ENCODE peak calls at places on chromosomes 3 and 15, in seven cellular contexts. Z, P, H, W, V, N and L are unnamed samples.

GRCh38 chr3:156677120-156677479 is 2.7 kb downstream of the TIPARP start:
- DNase-seq in N (no peak), W (no peak), V (no peak), Z (no peak), P (peak; percentile 80), H (no peak), L (no peak)

GRCh38 chr15:69784808-69785550 is 312.7 kb downstream of the TLE3 start:
- DNase-seq in V (no peak), H (no peak), N (no peak), P (no peak), Z (no peak), W (no peak), L (no peak)

GRCh38 chr3:30904986-30905385 is 10.5 kb upstream of the GADL1 start:
- DNase-seq in H (no peak), W (no peak), P (no peak), V (no peak), N (no peak), Z (no peak), L (no peak)

GRCh38 chr3:66463054-66463631 is 37.7 kb downstream of the LRIG1 start:
- DNase-seq in Z (no peak), W (no peak), P (no peak), H (no peak), V (no peak), N (no peak), L (no peak)

GRCh38 chr3:46100812-46101211 is 73.5 kb upstream of the XCR1 start:
- DNase-seq in Z (no peak), H (peak; percentile 98), P (no peak), V (no peak), N (peak; percentile 26), W (no peak), L (no peak)

GRCh38 chr15:91469627-91470567 is 369.8 kb downstream of the SV2B start:
- DNase-seq in N (no peak), P (peak; percentile 84), W (peak; percentile 32), V (no peak), Z (no peak), H (no peak), L (no peak)

GRCh38 chr15:83278191-83278590 is 6.3 kb downstream of the BNC1 start:
- DNase-seq in N (no peak), P (no peak), W (no peak), Z (no peak), V (no peak), H (no peak), L (peak; percentile 24)

GRCh38 chr15:29115093-29115991 is 154.3 kb downstream of the NSMCE3 start:
- DNase-seq in Z (peak; percentile 95), H (no peak), W (no peak), N (no peak), P (peak; percentile 28), V (no peak), L (no peak)

GRCh38 chr3:4722103-4722502 is 229.0 kb downstream of the ITPR1 start:
- DNase-seq in Z (no peak), N (peak; percentile 35), P (peak; percentile 36), W (peak; percentile 48), H (peak; percentile 68), V (peak; percentile 53), L (peak; percentile 72)

GRCh38 chr3:78647735-78648134 is 1120.1 kb downstream of the ROBO1 start:
- DNase-seq in Z (no peak), V (no peak), P (no peak), H (no peak), W (no peak), N (no peak), L (no peak)

GRCh38 chr15:101578443-101578894 is 73.7 kb downstream of the TM2D3 start:
- DNase-seq in P (peak; percentile 23), W (peak; percentile 65), N (no peak), V (no peak), H (peak; percentile 2), Z (peak; percentile 84), L (no peak)